ENCODE peak calls at places on chromosomes 7 and 10, in six cellular contexts. S, P, D, T, R and K are unnamed samples.

GRCh38 chr10:132926070-132926469 is 16.3 kb downstream of the CFAP46 start:
- DNase-seq in S (no peak), P (no peak), D (no peak), T (no peak), R (peak), K (no peak)

GRCh38 chr10:35000936-35001335 is 89.2 kb downstream of the CUL2 start:
- DNase-seq in S (no peak), P (no peak), D (no peak), T (no peak), R (no peak), K (no peak)

GRCh38 chr7:22728416-22729029 is 1.5 kb downstream of the IL6 start:
- DNase-seq in S (no peak), P (no peak), D (no peak), T (peak), R (no peak), K (no peak)

GRCh38 chr7:50745835-50746234 is 36.9 kb downstream of the GRB10 start:
- DNase-seq in S (no peak), P (no peak), D (no peak), T (no peak), R (no peak), K (no peak)

GRCh38 chr10:102919992-102920736 is 2.1 kb downstream of the CNNM2 start:
- DNase-seq in S (no peak), P (no peak), D (no peak), T (no peak), R (no peak), K (no peak)

GRCh38 chr10:100697070-100697469 is 48.3 kb upstream of the PAX2 start:
- DNase-seq in S (no peak), P (peak), D (no peak), T (peak), R (no peak), K (no peak)

GRCh38 chr7:41628926-41629325 is 74.0 kb downstream of the INHBA start:
- DNase-seq in S (no peak), P (no peak), D (no peak), T (no peak), R (no peak), K (no peak)

GRCh38 chr7:157224627-157225026 is 85.9 kb downstream of the UBE3C start:
- DNase-seq in S (no peak), P (peak), D (no peak), T (peak), R (no peak), K (no peak)

GRCh38 chr10:69345402-69345801 is 67.1 kb downstream of the HK1 start:
- DNase-seq in S (no peak), P (peak), D (no peak), T (no peak), R (no peak), K (no peak)

GRCh38 chr10:109981641-109982040 is 26.1 kb upstream of the ADD3 start:
- DNase-seq in S (no peak), P (no peak), D (no peak), T (no peak), R (no peak), K (no peak)

GRCh38 chr7:152894295-152895170 is 135.0 kb downstream of the ACTR3B start:
- DNase-seq in S (no peak), P (no peak), D (peak), T (no peak), R (peak), K (no peak)

GRCh38 chr10:93469454-93469853 is 12.7 kb downstream of the MYOF start:
- DNase-seq in S (no peak), P (no peak), D (no peak), T (no peak), R (no peak), K (no peak)

GRCh38 chr10:43077421-43078171 is 727 bp downstream of the RET start:
- DNase-seq in S (no peak), P (no peak), D (peak), T (no peak), R (peak), K (no peak)

GRCh38 chr10:103467391-103467790 is 8.7 kb upstream of the CALHM1 start:
- DNase-seq in S (no peak), P (no peak), D (peak), T (no peak), R (no peak), K (no peak)

GRCh38 chr7:29039747-29040569 is 81.8 kb upstream of the TRIL start:
- DNase-seq in S (no peak), P (no peak), D (no peak), T (peak), R (no peak), K (no peak)

GRCh38 chr10:131083915-131084790 is 227.4 kb downstream of the TCERG1L start:
- DNase-seq in S (no peak), P (no peak), D (no peak), T (no peak), R (peak), K (no peak)
- TF ChIP-seq CTCF in S (no peak), P (no peak), D (no peak), T (no peak), R (no peak), K (no peak)

DNA sequence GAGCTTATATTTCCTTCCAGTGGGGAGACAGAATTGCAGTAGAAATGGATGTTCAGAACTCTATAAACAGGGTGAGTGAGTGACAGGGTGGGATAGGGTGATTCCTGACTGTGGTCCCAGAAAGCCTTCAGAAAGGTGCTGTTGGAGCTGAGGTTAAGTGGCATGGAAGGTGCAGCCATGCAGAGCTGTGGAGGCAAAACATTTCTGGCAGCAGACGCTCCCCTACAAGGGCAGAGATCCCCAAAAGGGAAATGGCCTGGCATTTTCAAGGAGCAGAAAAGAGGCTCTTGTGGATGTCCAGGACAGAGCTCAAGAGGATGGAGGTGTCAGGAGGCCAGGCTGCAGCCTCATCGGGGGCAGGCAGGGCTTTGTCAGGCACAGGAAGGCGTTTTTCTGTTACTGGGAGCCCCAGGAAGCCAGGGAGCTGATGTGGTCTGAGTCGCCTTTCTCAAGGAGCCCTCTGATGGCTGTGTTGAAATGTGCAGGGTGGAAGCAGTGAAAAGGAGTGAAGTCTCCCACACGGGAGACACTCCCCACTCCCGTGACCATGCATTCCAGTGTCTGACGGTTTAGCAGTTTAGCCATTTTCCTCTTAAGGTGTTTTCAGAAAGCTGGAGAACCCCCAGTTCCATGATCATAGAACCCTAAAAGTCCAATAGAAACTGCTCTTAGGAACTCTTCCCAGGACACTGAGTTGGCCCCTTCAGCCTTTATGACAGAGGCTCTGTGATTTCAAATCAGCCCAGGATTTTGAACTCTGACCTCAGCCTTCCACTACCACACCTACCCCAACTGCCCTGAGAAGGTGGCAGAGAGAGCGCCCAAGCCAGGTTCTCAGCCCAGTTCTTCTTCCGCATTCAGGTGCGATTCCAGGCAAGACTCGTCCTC is 96.2 kb downstream of the C10orf105 start:
- DNase-seq in S (no peak), P (no peak), D (peak), T (peak), R (no peak), K (no peak)
- TF ChIP-seq CTCF in S (no peak), P (no peak), D (no peak), T (no peak), R (no peak), K (no peak)

GRCh38 chr7:70634071-70634470 is 497.9 kb upstream of the GALNT17 start:
- DNase-seq in S (no peak), P (no peak), D (no peak), T (no peak), R (no peak), K (no peak)
- TF ChIP-seq CTCF in S (no peak), P (no peak), D (no peak), T (no peak), R (no peak), K (no peak)

GRCh38 chr10:13587367-13587766 is 602 bp downstream of the PRPF18 start:
- DNase-seq in S (no peak), P (no peak), D (no peak), T (no peak), R (no peak), K (no peak)

GRCh38 chr10:13593560-13593959 is 6.8 kb downstream of the PRPF18 start:
- DNase-seq in S (no peak), P (no peak), D (no peak), T (no peak), R (no peak), K (no peak)

GRCh38 chr10:13592306-13592705 is 5.5 kb downstream of the PRPF18 start:
- DNase-seq in S (no peak), P (no peak), D (no peak), T (no peak), R (no peak), K (no peak)

GRCh38 chr10:13589316-13589715 is 2.6 kb downstream of the PRPF18 start:
- DNase-seq in S (no peak), P (no peak), D (no peak), T (no peak), R (no peak), K (no peak)

GRCh38 chr10:13590886-13591285 is 4.1 kb downstream of the PRPF18 start:
- DNase-seq in S (no peak), P (no peak), D (no peak), T (no peak), R (no peak), K (no peak)
- TF ChIP-seq CTCF in S (no peak), P (no peak), D (no peak), T (no peak), R (no peak), K (no peak)

GRCh38 chr10:99387541-99387940 is 42.9 kb downstream of the GOT1 start:
- DNase-seq in S (no peak), P (no peak), D (no peak), T (no peak), R (peak), K (no peak)
- TF ChIP-seq CTCF in S (no peak), P (no peak), D (no peak), T (no peak), R (no peak), K (no peak)

GRCh38 chr7:68754414-68754813 is 843.9 kb upstream of the AUTS2 start:
- DNase-seq in S (no peak), P (no peak), D (no peak), T (no peak), R (no peak), K (no peak)
- TF ChIP-seq CTCF in S (no peak), P (no peak), D (no peak), T (no peak), R (no peak), K (no peak)

DNA sequence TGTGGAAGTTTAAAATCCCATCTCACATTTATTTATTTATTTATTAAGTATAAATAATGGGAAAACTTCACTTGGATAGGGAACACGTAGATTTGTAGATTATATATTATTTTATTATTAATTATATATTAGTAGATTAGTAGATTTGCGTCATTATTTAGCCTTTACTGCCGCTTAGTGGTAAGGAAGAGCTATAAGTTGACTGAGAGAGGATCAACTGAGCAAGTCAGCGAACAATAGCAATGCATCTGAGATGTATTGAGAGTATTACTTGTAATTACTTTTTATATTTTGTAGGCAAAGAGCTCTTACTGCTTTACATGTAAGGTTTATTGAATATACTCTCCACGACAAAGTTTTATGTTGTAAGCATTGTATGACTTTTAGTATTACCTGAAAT is 244.5 kb upstream of the ANKRD30A start:
- DNase-seq in S (no peak), P (no peak), D (no peak), T (peak), R (no peak), K (no peak)
- TF ChIP-seq CTCF in S (no peak), P (peak), D (no peak), T (peak), R (no peak), K (no peak)